ENCODE peak calls at places on chromosomes 5 and 9, in five cellular contexts. One of them, this sample, is unnamed.

GRCh38 chr9:134965421-134965820 is 47.7 kb upstream of the FCN1 start:
- DNase-seq in stimulated activated CD4-positive, alpha-beta T cell treated with anti-CD3 and anti-CD28 coated beads, Interleukin-1b, Interleukin-23, amount 100 ng/mL, for 48 hours: no peak
- DNase-seq in NCI-H446 treated with DMSO at 0.1 percent for 48 hours: no peak
- DNase-seq in NB4: no peak
- DNase-seq in activated CD8-positive, alpha-beta memory T cell treated with anti-CD3 and anti-CD28 coated beads for 1 hour: no peak
- DNase-seq in this sample: no peak

GRCh38 chr5:140725799-140726471 is 25.7 kb downstream of the ZMAT2 start:
- DNase-seq in stimulated activated CD4-positive, alpha-beta T cell treated with anti-CD3 and anti-CD28 coated beads, Interleukin-1b, Interleukin-23, amount 100 ng/mL, for 48 hours: peak; percentile 87
- DNase-seq in NCI-H446 treated with DMSO at 0.1 percent for 48 hours: peak; percentile 27
- DNase-seq in NB4: peak; percentile 90
- DNase-seq in activated CD8-positive, alpha-beta memory T cell treated with anti-CD3 and anti-CD28 coated beads for 1 hour: peak; percentile 17
- DNase-seq in this sample: peak; percentile 80

GRCh38 chr9:86997158-86997557 is 49.9 kb upstream of the GAS1 start:
- DNase-seq in stimulated activated CD4-positive, alpha-beta T cell treated with anti-CD3 and anti-CD28 coated beads, Interleukin-1b, Interleukin-23, amount 100 ng/mL, for 48 hours: no peak
- DNase-seq in NCI-H446 treated with DMSO at 0.1 percent for 48 hours: no peak
- DNase-seq in NB4: no peak
- DNase-seq in activated CD8-positive, alpha-beta memory T cell treated with anti-CD3 and anti-CD28 coated beads for 1 hour: no peak
- DNase-seq in this sample: no peak

GRCh38 chr9:5629312-5630037 is 568 bp downstream of the RIC1 start:
- DNase-seq in stimulated activated CD4-positive, alpha-beta T cell treated with anti-CD3 and anti-CD28 coated beads, Interleukin-1b, Interleukin-23, amount 100 ng/mL, for 48 hours: peak; percentile 43
- DNase-seq in NCI-H446 treated with DMSO at 0.1 percent for 48 hours: peak; percentile 24
- DNase-seq in NB4: peak; percentile 82
- DNase-seq in activated CD8-positive, alpha-beta memory T cell treated with anti-CD3 and anti-CD28 coated beads for 1 hour: peak; percentile 17
- DNase-seq in this sample: peak; percentile 32

GRCh38 chr9:121160025-121160424 is 41.6 kb downstream of the RAB14 start:
- DNase-seq in stimulated activated CD4-positive, alpha-beta T cell treated with anti-CD3 and anti-CD28 coated beads, Interleukin-1b, Interleukin-23, amount 100 ng/mL, for 48 hours: no peak
- DNase-seq in NCI-H446 treated with DMSO at 0.1 percent for 48 hours: no peak
- DNase-seq in NB4: peak; percentile 56
- DNase-seq in activated CD8-positive, alpha-beta memory T cell treated with anti-CD3 and anti-CD28 coated beads for 1 hour: no peak
- DNase-seq in this sample: peak; percentile 86

GRCh38 chr5:36369092-36369737 is 67.5 kb upstream of the RANBP3L start:
- DNase-seq in stimulated activated CD4-positive, alpha-beta T cell treated with anti-CD3 and anti-CD28 coated beads, Interleukin-1b, Interleukin-23, amount 100 ng/mL, for 48 hours: no peak
- DNase-seq in NCI-H446 treated with DMSO at 0.1 percent for 48 hours: no peak
- DNase-seq in NB4: no peak
- DNase-seq in activated CD8-positive, alpha-beta memory T cell treated with anti-CD3 and anti-CD28 coated beads for 1 hour: no peak
- DNase-seq in this sample: no peak

GRCh38 chr5:84014966-84015365 is 294.3 kb upstream of the HAPLN1 start:
- DNase-seq in stimulated activated CD4-positive, alpha-beta T cell treated with anti-CD3 and anti-CD28 coated beads, Interleukin-1b, Interleukin-23, amount 100 ng/mL, for 48 hours: no peak
- DNase-seq in NCI-H446 treated with DMSO at 0.1 percent for 48 hours: no peak
- DNase-seq in NB4: no peak
- DNase-seq in activated CD8-positive, alpha-beta memory T cell treated with anti-CD3 and anti-CD28 coated beads for 1 hour: no peak
- DNase-seq in this sample: no peak

GRCh38 chr9:69180670-69181069 is 6.6 kb downstream of the TJP2 start:
- DNase-seq in stimulated activated CD4-positive, alpha-beta T cell treated with anti-CD3 and anti-CD28 coated beads, Interleukin-1b, Interleukin-23, amount 100 ng/mL, for 48 hours: peak; percentile 65
- DNase-seq in NCI-H446 treated with DMSO at 0.1 percent for 48 hours: no peak
- DNase-seq in NB4: peak; percentile 74
- DNase-seq in activated CD8-positive, alpha-beta memory T cell treated with anti-CD3 and anti-CD28 coated beads for 1 hour: peak; percentile 12
- DNase-seq in this sample: peak; percentile 73

GRCh38 chr9:29637448-29638196 is 2064.3 kb upstream of the C9orf72 start:
- DNase-seq in stimulated activated CD4-positive, alpha-beta T cell treated with anti-CD3 and anti-CD28 coated beads, Interleukin-1b, Interleukin-23, amount 100 ng/mL, for 48 hours: no peak
- DNase-seq in NCI-H446 treated with DMSO at 0.1 percent for 48 hours: no peak
- DNase-seq in NB4: no peak
- DNase-seq in activated CD8-positive, alpha-beta memory T cell treated with anti-CD3 and anti-CD28 coated beads for 1 hour: no peak
- DNase-seq in this sample: no peak

GRCh38 chr9:16202913-16203734 is 650.3 kb downstream of the CCDC171 start:
- DNase-seq in stimulated activated CD4-positive, alpha-beta T cell treated with anti-CD3 and anti-CD28 coated beads, Interleukin-1b, Interleukin-23, amount 100 ng/mL, for 48 hours: no peak
- DNase-seq in NCI-H446 treated with DMSO at 0.1 percent for 48 hours: no peak
- DNase-seq in NB4: no peak
- DNase-seq in activated CD8-positive, alpha-beta memory T cell treated with anti-CD3 and anti-CD28 coated beads for 1 hour: no peak
- DNase-seq in this sample: no peak

GRCh38 chr5:159050408-159051091 is 49.2 kb downstream of the EBF1 start:
- DNase-seq in stimulated activated CD4-positive, alpha-beta T cell treated with anti-CD3 and anti-CD28 coated beads, Interleukin-1b, Interleukin-23, amount 100 ng/mL, for 48 hours: no peak
- DNase-seq in NCI-H446 treated with DMSO at 0.1 percent for 48 hours: no peak
- DNase-seq in NB4: peak; percentile 72
- DNase-seq in activated CD8-positive, alpha-beta memory T cell treated with anti-CD3 and anti-CD28 coated beads for 1 hour: no peak
- DNase-seq in this sample: peak; percentile 83

GRCh38 chr5:52950686-52951085 is 38.5 kb upstream of the ITGA2 start:
- DNase-seq in stimulated activated CD4-positive, alpha-beta T cell treated with anti-CD3 and anti-CD28 coated beads, Interleukin-1b, Interleukin-23, amount 100 ng/mL, for 48 hours: no peak
- DNase-seq in NCI-H446 treated with DMSO at 0.1 percent for 48 hours: no peak
- DNase-seq in NB4: no peak
- DNase-seq in activated CD8-positive, alpha-beta memory T cell treated with anti-CD3 and anti-CD28 coated beads for 1 hour: no peak
- DNase-seq in this sample: no peak

GRCh38 chr9:75088646-75089368 is 493 bp downstream of the OSTF1 start:
- DNase-seq in stimulated activated CD4-positive, alpha-beta T cell treated with anti-CD3 and anti-CD28 coated beads, Interleukin-1b, Interleukin-23, amount 100 ng/mL, for 48 hours: no peak
- DNase-seq in NCI-H446 treated with DMSO at 0.1 percent for 48 hours: no peak
- DNase-seq in NB4: peak; percentile 78
- DNase-seq in activated CD8-positive, alpha-beta memory T cell treated with anti-CD3 and anti-CD28 coated beads for 1 hour: no peak
- DNase-seq in this sample: peak; percentile 88

GRCh38 chr5:139903805-139904565 is 108.4 kb downstream of the PSD2 start:
- DNase-seq in stimulated activated CD4-positive, alpha-beta T cell treated with anti-CD3 and anti-CD28 coated beads, Interleukin-1b, Interleukin-23, amount 100 ng/mL, for 48 hours: no peak
- DNase-seq in NCI-H446 treated with DMSO at 0.1 percent for 48 hours: no peak
- DNase-seq in NB4: no peak
- DNase-seq in activated CD8-positive, alpha-beta memory T cell treated with anti-CD3 and anti-CD28 coated beads for 1 hour: no peak
- DNase-seq in this sample: no peak

GRCh38 chr5:151110122-151110681 is 29.4 kb upstream of the TNIP1 start:
- DNase-seq in stimulated activated CD4-positive, alpha-beta T cell treated with anti-CD3 and anti-CD28 coated beads, Interleukin-1b, Interleukin-23, amount 100 ng/mL, for 48 hours: no peak
- DNase-seq in NCI-H446 treated with DMSO at 0.1 percent for 48 hours: no peak
- DNase-seq in NB4: no peak
- DNase-seq in activated CD8-positive, alpha-beta memory T cell treated with anti-CD3 and anti-CD28 coated beads for 1 hour: no peak
- DNase-seq in this sample: no peak

GRCh38 chr5:36659406-36659805 is 53.0 kb downstream of the SLC1A3 start:
- DNase-seq in stimulated activated CD4-positive, alpha-beta T cell treated with anti-CD3 and anti-CD28 coated beads, Interleukin-1b, Interleukin-23, amount 100 ng/mL, for 48 hours: no peak
- DNase-seq in NCI-H446 treated with DMSO at 0.1 percent for 48 hours: no peak
- DNase-seq in NB4: no peak
- DNase-seq in activated CD8-positive, alpha-beta memory T cell treated with anti-CD3 and anti-CD28 coated beads for 1 hour: no peak
- DNase-seq in this sample: no peak

GRCh38 chr9:115671236-115671770 is 482.3 kb upstream of the PAPPA start:
- DNase-seq in stimulated activated CD4-positive, alpha-beta T cell treated with anti-CD3 and anti-CD28 coated beads, Interleukin-1b, Interleukin-23, amount 100 ng/mL, for 48 hours: no peak
- DNase-seq in NCI-H446 treated with DMSO at 0.1 percent for 48 hours: no peak
- DNase-seq in NB4: no peak
- DNase-seq in activated CD8-positive, alpha-beta memory T cell treated with anti-CD3 and anti-CD28 coated beads for 1 hour: no peak
- DNase-seq in this sample: no peak

GRCh38 chr9:117782931-117783788 is 79.0 kb downstream of the TLR4 start:
- DNase-seq in stimulated activated CD4-positive, alpha-beta T cell treated with anti-CD3 and anti-CD28 coated beads, Interleukin-1b, Interleukin-23, amount 100 ng/mL, for 48 hours: peak; percentile 41
- DNase-seq in NCI-H446 treated with DMSO at 0.1 percent for 48 hours: peak; percentile 7
- DNase-seq in NB4: peak; percentile 75
- DNase-seq in activated CD8-positive, alpha-beta memory T cell treated with anti-CD3 and anti-CD28 coated beads for 1 hour: peak; percentile 28
- DNase-seq in this sample: peak; percentile 95

GRCh38 chr5:177098103-177098771 is 11.5 kb downstream of the FGFR4 start:
- DNase-seq in stimulated activated CD4-positive, alpha-beta T cell treated with anti-CD3 and anti-CD28 coated beads, Interleukin-1b, Interleukin-23, amount 100 ng/mL, for 48 hours: no peak
- DNase-seq in NCI-H446 treated with DMSO at 0.1 percent for 48 hours: no peak
- DNase-seq in NB4: no peak
- DNase-seq in activated CD8-positive, alpha-beta memory T cell treated with anti-CD3 and anti-CD28 coated beads for 1 hour: no peak
- DNase-seq in this sample: no peak

GRCh38 chr5:142981886-142982820 is 212.0 kb downstream of the ARHGAP26 start:
- DNase-seq in stimulated activated CD4-positive, alpha-beta T cell treated with anti-CD3 and anti-CD28 coated beads, Interleukin-1b, Interleukin-23, amount 100 ng/mL, for 48 hours: no peak
- DNase-seq in NCI-H446 treated with DMSO at 0.1 percent for 48 hours: peak; percentile 46
- DNase-seq in NB4: no peak
- DNase-seq in activated CD8-positive, alpha-beta memory T cell treated with anti-CD3 and anti-CD28 coated beads for 1 hour: no peak
- DNase-seq in this sample: no peak

GRCh38 chr5:113181409-113181808 is 204.8 kb downstream of the DCP2 start:
- DNase-seq in stimulated activated CD4-positive, alpha-beta T cell treated with anti-CD3 and anti-CD28 coated beads, Interleukin-1b, Interleukin-23, amount 100 ng/mL, for 48 hours: no peak
- DNase-seq in NCI-H446 treated with DMSO at 0.1 percent for 48 hours: no peak
- DNase-seq in NB4: no peak
- DNase-seq in activated CD8-positive, alpha-beta memory T cell treated with anti-CD3 and anti-CD28 coated beads for 1 hour: no peak
- DNase-seq in this sample: no peak

GRCh38 chr5:8650197-8650596 is 781.2 kb downstream of the MTRR start:
- DNase-seq in stimulated activated CD4-positive, alpha-beta T cell treated with anti-CD3 and anti-CD28 coated beads, Interleukin-1b, Interleukin-23, amount 100 ng/mL, for 48 hours: no peak
- DNase-seq in NCI-H446 treated with DMSO at 0.1 percent for 48 hours: no peak
- DNase-seq in NB4: no peak
- DNase-seq in activated CD8-positive, alpha-beta memory T cell treated with anti-CD3 and anti-CD28 coated beads for 1 hour: no peak
- DNase-seq in this sample: no peak

GRCh38 chr5:42268630-42269029 is 154.6 kb upstream of the GHR start:
- DNase-seq in stimulated activated CD4-positive, alpha-beta T cell treated with anti-CD3 and anti-CD28 coated beads, Interleukin-1b, Interleukin-23, amount 100 ng/mL, for 48 hours: no peak
- DNase-seq in NCI-H446 treated with DMSO at 0.1 percent for 48 hours: no peak
- DNase-seq in NB4: peak; percentile 61
- DNase-seq in activated CD8-positive, alpha-beta memory T cell treated with anti-CD3 and anti-CD28 coated beads for 1 hour: no peak
- DNase-seq in this sample: peak; percentile 81

GRCh38 chr5:159995841-159996240 is 13.1 kb upstream of the TTC1 start:
- DNase-seq in stimulated activated CD4-positive, alpha-beta T cell treated with anti-CD3 and anti-CD28 coated beads, Interleukin-1b, Interleukin-23, amount 100 ng/mL, for 48 hours: no peak
- DNase-seq in NCI-H446 treated with DMSO at 0.1 percent for 48 hours: no peak
- DNase-seq in NB4: no peak
- DNase-seq in activated CD8-positive, alpha-beta memory T cell treated with anti-CD3 and anti-CD28 coated beads for 1 hour: no peak
- DNase-seq in this sample: no peak

GRCh38 chr5:72723584-72723983 is 92.9 kb upstream of the TNPO1 start:
- DNase-seq in stimulated activated CD4-positive, alpha-beta T cell treated with anti-CD3 and anti-CD28 coated beads, Interleukin-1b, Interleukin-23, amount 100 ng/mL, for 48 hours: no peak
- DNase-seq in NCI-H446 treated with DMSO at 0.1 percent for 48 hours: no peak
- DNase-seq in NB4: no peak
- DNase-seq in activated CD8-positive, alpha-beta memory T cell treated with anti-CD3 and anti-CD28 coated beads for 1 hour: no peak
- DNase-seq in this sample: no peak

GRCh38 chr5:1323803-1324173 is 21.1 kb downstream of the CLPTM1L start:
- DNase-seq in stimulated activated CD4-positive, alpha-beta T cell treated with anti-CD3 and anti-CD28 coated beads, Interleukin-1b, Interleukin-23, amount 100 ng/mL, for 48 hours: no peak
- DNase-seq in NCI-H446 treated with DMSO at 0.1 percent for 48 hours: no peak
- DNase-seq in NB4: no peak
- DNase-seq in activated CD8-positive, alpha-beta memory T cell treated with anti-CD3 and anti-CD28 coated beads for 1 hour: no peak
- DNase-seq in this sample: no peak

GRCh38 chr9:97696025-97696822 is 916 bp downstream of the XPA start:
- DNase-seq in stimulated activated CD4-positive, alpha-beta T cell treated with anti-CD3 and anti-CD28 coated beads, Interleukin-1b, Interleukin-23, amount 100 ng/mL, for 48 hours: no peak
- DNase-seq in NCI-H446 treated with DMSO at 0.1 percent for 48 hours: no peak
- DNase-seq in NB4: no peak
- DNase-seq in activated CD8-positive, alpha-beta memory T cell treated with anti-CD3 and anti-CD28 coated beads for 1 hour: no peak
- DNase-seq in this sample: peak; percentile 29

GRCh38 chr5:66596791-66597757 is 881 bp downstream of the MAST4 start:
- DNase-seq in stimulated activated CD4-positive, alpha-beta T cell treated with anti-CD3 and anti-CD28 coated beads, Interleukin-1b, Interleukin-23, amount 100 ng/mL, for 48 hours: peak; percentile 3
- DNase-seq in NCI-H446 treated with DMSO at 0.1 percent for 48 hours: no peak
- DNase-seq in NB4: no peak
- DNase-seq in activated CD8-positive, alpha-beta memory T cell treated with anti-CD3 and anti-CD28 coated beads for 1 hour: no peak
- DNase-seq in this sample: no peak

GRCh38 chr9:91071185-91071990 is 269.8 kb downstream of the SYK start:
- DNase-seq in stimulated activated CD4-positive, alpha-beta T cell treated with anti-CD3 and anti-CD28 coated beads, Interleukin-1b, Interleukin-23, amount 100 ng/mL, for 48 hours: peak; percentile 86
- DNase-seq in NCI-H446 treated with DMSO at 0.1 percent for 48 hours: no peak
- DNase-seq in NB4: no peak
- DNase-seq in activated CD8-positive, alpha-beta memory T cell treated with anti-CD3 and anti-CD28 coated beads for 1 hour: no peak
- DNase-seq in this sample: no peak

GRCh38 chr9:794386-794785 is 47.1 kb upstream of the DMRT1 start:
- DNase-seq in stimulated activated CD4-positive, alpha-beta T cell treated with anti-CD3 and anti-CD28 coated beads, Interleukin-1b, Interleukin-23, amount 100 ng/mL, for 48 hours: no peak
- DNase-seq in NCI-H446 treated with DMSO at 0.1 percent for 48 hours: no peak
- DNase-seq in NB4: peak; percentile 67
- DNase-seq in activated CD8-positive, alpha-beta memory T cell treated with anti-CD3 and anti-CD28 coated beads for 1 hour: no peak
- DNase-seq in this sample: no peak

GRCh38 chr5:116046823-116047222 is 14.6 kb downstream of the ARL14EPL start:
- DNase-seq in stimulated activated CD4-positive, alpha-beta T cell treated with anti-CD3 and anti-CD28 coated beads, Interleukin-1b, Interleukin-23, amount 100 ng/mL, for 48 hours: no peak
- DNase-seq in NCI-H446 treated with DMSO at 0.1 percent for 48 hours: no peak
- DNase-seq in NB4: no peak
- DNase-seq in activated CD8-positive, alpha-beta memory T cell treated with anti-CD3 and anti-CD28 coated beads for 1 hour: no peak
- DNase-seq in this sample: no peak

GRCh38 chr5:173925449-173926071 is 37.4 kb downstream of the CPEB4 start:
- DNase-seq in stimulated activated CD4-positive, alpha-beta T cell treated with anti-CD3 and anti-CD28 coated beads, Interleukin-1b, Interleukin-23, amount 100 ng/mL, for 48 hours: no peak
- DNase-seq in NCI-H446 treated with DMSO at 0.1 percent for 48 hours: no peak
- DNase-seq in NB4: peak; percentile 75
- DNase-seq in activated CD8-positive, alpha-beta memory T cell treated with anti-CD3 and anti-CD28 coated beads for 1 hour: peak; percentile 19
- DNase-seq in this sample: peak; percentile 44

GRCh38 chr9:113911850-113912249 is 35.7 kb downstream of the ZNF618 start:
- DNase-seq in stimulated activated CD4-positive, alpha-beta T cell treated with anti-CD3 and anti-CD28 coated beads, Interleukin-1b, Interleukin-23, amount 100 ng/mL, for 48 hours: no peak
- DNase-seq in NCI-H446 treated with DMSO at 0.1 percent for 48 hours: no peak
- DNase-seq in NB4: no peak
- DNase-seq in activated CD8-positive, alpha-beta memory T cell treated with anti-CD3 and anti-CD28 coated beads for 1 hour: no peak
- DNase-seq in this sample: no peak

GRCh38 chr5:175609504-175609903 is 48.4 kb upstream of the HRH2 start:
- DNase-seq in stimulated activated CD4-positive, alpha-beta T cell treated with anti-CD3 and anti-CD28 coated beads, Interleukin-1b, Interleukin-23, amount 100 ng/mL, for 48 hours: peak; percentile 40
- DNase-seq in NCI-H446 treated with DMSO at 0.1 percent for 48 hours: no peak
- DNase-seq in NB4: no peak
- DNase-seq in activated CD8-positive, alpha-beta memory T cell treated with anti-CD3 and anti-CD28 coated beads for 1 hour: no peak
- DNase-seq in this sample: no peak

GRCh38 chr5:14988210-14988609 is 116.6 kb upstream of the ANKH start:
- DNase-seq in stimulated activated CD4-positive, alpha-beta T cell treated with anti-CD3 and anti-CD28 coated beads, Interleukin-1b, Interleukin-23, amount 100 ng/mL, for 48 hours: no peak
- DNase-seq in NCI-H446 treated with DMSO at 0.1 percent for 48 hours: no peak
- DNase-seq in NB4: no peak
- DNase-seq in activated CD8-positive, alpha-beta memory T cell treated with anti-CD3 and anti-CD28 coated beads for 1 hour: no peak
- DNase-seq in this sample: no peak

GRCh38 chr9:94607340-94607695 is 13.7 kb upstream of the FBP2 start:
- DNase-seq in stimulated activated CD4-positive, alpha-beta T cell treated with anti-CD3 and anti-CD28 coated beads, Interleukin-1b, Interleukin-23, amount 100 ng/mL, for 48 hours: no peak
- DNase-seq in NCI-H446 treated with DMSO at 0.1 percent for 48 hours: no peak
- DNase-seq in NB4: no peak
- DNase-seq in activated CD8-positive, alpha-beta memory T cell treated with anti-CD3 and anti-CD28 coated beads for 1 hour: no peak
- DNase-seq in this sample: no peak

GRCh38 chr9:100084145-100084478 is 14.7 kb downstream of the ERP44 start:
- DNase-seq in stimulated activated CD4-positive, alpha-beta T cell treated with anti-CD3 and anti-CD28 coated beads, Interleukin-1b, Interleukin-23, amount 100 ng/mL, for 48 hours: no peak
- DNase-seq in NCI-H446 treated with DMSO at 0.1 percent for 48 hours: no peak
- DNase-seq in NB4: no peak
- DNase-seq in activated CD8-positive, alpha-beta memory T cell treated with anti-CD3 and anti-CD28 coated beads for 1 hour: no peak
- DNase-seq in this sample: peak; percentile 22

This sample was measured in MV-4-11.